ENCODE peak calls at places on chromosome 3, in ten cellular contexts. One of them, this sample, is unnamed.

GRCh38 chr3:195023576-195023975 is 247.4 kb downstream of the XXYLT1 start:
- DNase-seq in activated CD4-positive, alpha-beta T cell treated with anti-CD3 and anti-CD28 coated beads for 4 hours: no peak
- DNase-seq in ELR: no peak
- DNase-seq in HT-29: no peak
- DNase-seq in T-helper 2 cell: no peak
- DNase-seq in LNCaP clone FGC: no peak
- DNase-seq in mucosa of descending colon: no peak
- DNase-seq in activated effector memory CD4-positive, alpha-beta T cell treated with anti-CD3 and anti-CD28 coated beads, Interleukin-2, amount 50 U/mL, for 16 hours: no peak
- DNase-seq in dermis blood vessel endothelial cell: no peak
- DNase-seq in NCI-H2171 treated with DMSO at 0.1 percent for 48 hours: no peak
- DNase-seq in this sample: no peak

GRCh38 chr3:56851966-56852884 is 50.5 kb upstream of the ARHGEF3 start:
- DNase-seq in activated CD4-positive, alpha-beta T cell treated with anti-CD3 and anti-CD28 coated beads for 4 hours: no peak
- DNase-seq in ELR: peak; percentile 7
- DNase-seq in HT-29: no peak
- DNase-seq in T-helper 2 cell: no peak
- DNase-seq in LNCaP clone FGC: no peak
- DNase-seq in mucosa of descending colon: no peak
- DNase-seq in activated effector memory CD4-positive, alpha-beta T cell treated with anti-CD3 and anti-CD28 coated beads, Interleukin-2, amount 50 U/mL, for 16 hours: no peak
- DNase-seq in dermis blood vessel endothelial cell: no peak
- DNase-seq in NCI-H2171 treated with DMSO at 0.1 percent for 48 hours: no peak
- DNase-seq in this sample: peak; percentile 80

GRCh38 chr3:98272126-98272525 is 8.1 kb downstream of the OR5H6 start:
- DNase-seq in activated CD4-positive, alpha-beta T cell treated with anti-CD3 and anti-CD28 coated beads for 4 hours: no peak
- DNase-seq in ELR: no peak
- DNase-seq in HT-29: no peak
- DNase-seq in T-helper 2 cell: no peak
- DNase-seq in LNCaP clone FGC: no peak
- DNase-seq in mucosa of descending colon: no peak
- DNase-seq in activated effector memory CD4-positive, alpha-beta T cell treated with anti-CD3 and anti-CD28 coated beads, Interleukin-2, amount 50 U/mL, for 16 hours: no peak
- DNase-seq in dermis blood vessel endothelial cell: no peak
- DNase-seq in NCI-H2171 treated with DMSO at 0.1 percent for 48 hours: no peak
- DNase-seq in this sample: no peak

GRCh38 chr3:44439499-44440295 is 37.8 kb downstream of the ZNF445 start:
- DNase-seq in activated CD4-positive, alpha-beta T cell treated with anti-CD3 and anti-CD28 coated beads for 4 hours: peak; percentile 42
- DNase-seq in ELR: no peak
- DNase-seq in HT-29: no peak
- DNase-seq in T-helper 2 cell: peak; percentile 77
- DNase-seq in LNCaP clone FGC: no peak
- DNase-seq in mucosa of descending colon: peak; percentile 47
- DNase-seq in activated effector memory CD4-positive, alpha-beta T cell treated with anti-CD3 and anti-CD28 coated beads, Interleukin-2, amount 50 U/mL, for 16 hours: peak; percentile 83
- DNase-seq in dermis blood vessel endothelial cell: peak; percentile 97
- DNase-seq in NCI-H2171 treated with DMSO at 0.1 percent for 48 hours: no peak
- DNase-seq in this sample: peak; percentile 99

GRCh38 chr3:54900954-54901591 is 26.8 kb downstream of the LRTM1 start:
- DNase-seq in activated CD4-positive, alpha-beta T cell treated with anti-CD3 and anti-CD28 coated beads for 4 hours: no peak
- DNase-seq in ELR: no peak
- DNase-seq in HT-29: no peak
- DNase-seq in T-helper 2 cell: no peak
- DNase-seq in LNCaP clone FGC: no peak
- DNase-seq in mucosa of descending colon: no peak
- DNase-seq in activated effector memory CD4-positive, alpha-beta T cell treated with anti-CD3 and anti-CD28 coated beads, Interleukin-2, amount 50 U/mL, for 16 hours: no peak
- DNase-seq in dermis blood vessel endothelial cell: no peak
- DNase-seq in NCI-H2171 treated with DMSO at 0.1 percent for 48 hours: no peak
- DNase-seq in this sample: no peak

GRCh38 chr3:25582242-25582641 is 82.5 kb downstream of the TOP2B start:
- DNase-seq in activated CD4-positive, alpha-beta T cell treated with anti-CD3 and anti-CD28 coated beads for 4 hours: no peak
- DNase-seq in ELR: peak; percentile 96
- DNase-seq in HT-29: no peak
- DNase-seq in T-helper 2 cell: no peak
- DNase-seq in LNCaP clone FGC: no peak
- DNase-seq in mucosa of descending colon: no peak
- DNase-seq in activated effector memory CD4-positive, alpha-beta T cell treated with anti-CD3 and anti-CD28 coated beads, Interleukin-2, amount 50 U/mL, for 16 hours: no peak
- DNase-seq in dermis blood vessel endothelial cell: no peak
- DNase-seq in NCI-H2171 treated with DMSO at 0.1 percent for 48 hours: no peak
- DNase-seq in this sample: peak; percentile 53

GRCh38 chr3:64122476-64122875 is 99.2 kb upstream of the PSMD6 start:
- DNase-seq in activated CD4-positive, alpha-beta T cell treated with anti-CD3 and anti-CD28 coated beads for 4 hours: no peak
- DNase-seq in ELR: no peak
- DNase-seq in HT-29: no peak
- DNase-seq in T-helper 2 cell: no peak
- DNase-seq in LNCaP clone FGC: no peak
- DNase-seq in mucosa of descending colon: no peak
- DNase-seq in activated effector memory CD4-positive, alpha-beta T cell treated with anti-CD3 and anti-CD28 coated beads, Interleukin-2, amount 50 U/mL, for 16 hours: no peak
- DNase-seq in dermis blood vessel endothelial cell: no peak
- DNase-seq in NCI-H2171 treated with DMSO at 0.1 percent for 48 hours: no peak
- DNase-seq in this sample: no peak

GRCh38 chr3:179297971-179298725 is 24.7 kb upstream of the ZNF639 start:
- DNase-seq in activated CD4-positive, alpha-beta T cell treated with anti-CD3 and anti-CD28 coated beads for 4 hours: no peak
- DNase-seq in ELR: no peak
- DNase-seq in HT-29: no peak
- DNase-seq in T-helper 2 cell: no peak
- DNase-seq in LNCaP clone FGC: no peak
- DNase-seq in mucosa of descending colon: no peak
- DNase-seq in activated effector memory CD4-positive, alpha-beta T cell treated with anti-CD3 and anti-CD28 coated beads, Interleukin-2, amount 50 U/mL, for 16 hours: no peak
- DNase-seq in dermis blood vessel endothelial cell: peak; percentile 30
- DNase-seq in NCI-H2171 treated with DMSO at 0.1 percent for 48 hours: peak; percentile 33
- DNase-seq in this sample: no peak

GRCh38 chr3:61381745-61382392 is 130.6 kb upstream of the FHIT start:
- DNase-seq in activated CD4-positive, alpha-beta T cell treated with anti-CD3 and anti-CD28 coated beads for 4 hours: no peak
- DNase-seq in ELR: peak; percentile 48
- DNase-seq in HT-29: peak; percentile 29
- DNase-seq in T-helper 2 cell: no peak
- DNase-seq in LNCaP clone FGC: peak; percentile 21
- DNase-seq in mucosa of descending colon: no peak
- DNase-seq in activated effector memory CD4-positive, alpha-beta T cell treated with anti-CD3 and anti-CD28 coated beads, Interleukin-2, amount 50 U/mL, for 16 hours: no peak
- DNase-seq in dermis blood vessel endothelial cell: peak; percentile 19
- DNase-seq in NCI-H2171 treated with DMSO at 0.1 percent for 48 hours: peak; percentile 34
- DNase-seq in this sample: peak; percentile 26

GRCh38 chr3:101061312-101061711 is 68.1 kb upstream of the ABI3BP start:
- DNase-seq in activated CD4-positive, alpha-beta T cell treated with anti-CD3 and anti-CD28 coated beads for 4 hours: no peak
- DNase-seq in ELR: no peak
- DNase-seq in HT-29: no peak
- DNase-seq in T-helper 2 cell: no peak
- DNase-seq in LNCaP clone FGC: no peak
- DNase-seq in mucosa of descending colon: no peak
- DNase-seq in activated effector memory CD4-positive, alpha-beta T cell treated with anti-CD3 and anti-CD28 coated beads, Interleukin-2, amount 50 U/mL, for 16 hours: no peak
- DNase-seq in dermis blood vessel endothelial cell: no peak
- DNase-seq in NCI-H2171 treated with DMSO at 0.1 percent for 48 hours: no peak
- DNase-seq in this sample: peak; percentile 25

GRCh38 chr3:187696036-187696435 is 6.3 kb downstream of the RTP2 start:
- DNase-seq in activated CD4-positive, alpha-beta T cell treated with anti-CD3 and anti-CD28 coated beads for 4 hours: no peak
- DNase-seq in ELR: peak; percentile 28
- DNase-seq in HT-29: no peak
- DNase-seq in T-helper 2 cell: no peak
- DNase-seq in LNCaP clone FGC: no peak
- DNase-seq in mucosa of descending colon: no peak
- DNase-seq in activated effector memory CD4-positive, alpha-beta T cell treated with anti-CD3 and anti-CD28 coated beads, Interleukin-2, amount 50 U/mL, for 16 hours: no peak
- DNase-seq in dermis blood vessel endothelial cell: no peak
- DNase-seq in NCI-H2171 treated with DMSO at 0.1 percent for 48 hours: no peak
- DNase-seq in this sample: no peak

GRCh38 chr3:101676765-101677435 is at the start of gene ZBTB11:
- DNase-seq in activated CD4-positive, alpha-beta T cell treated with anti-CD3 and anti-CD28 coated beads for 4 hours: peak; percentile 99
- DNase-seq in ELR: peak; percentile 100
- DNase-seq in HT-29: peak; percentile 100
- DNase-seq in T-helper 2 cell: peak; percentile 98
- DNase-seq in LNCaP clone FGC: peak; percentile 100
- DNase-seq in mucosa of descending colon: peak; percentile 100
- DNase-seq in activated effector memory CD4-positive, alpha-beta T cell treated with anti-CD3 and anti-CD28 coated beads, Interleukin-2, amount 50 U/mL, for 16 hours: peak; percentile 100
- DNase-seq in dermis blood vessel endothelial cell: peak; percentile 100
- DNase-seq in NCI-H2171 treated with DMSO at 0.1 percent for 48 hours: no peak
- DNase-seq in this sample: peak; percentile 100

GRCh38 chr3:108153451-108153981 is 62.7 kb upstream of the CD47 start:
- DNase-seq in activated CD4-positive, alpha-beta T cell treated with anti-CD3 and anti-CD28 coated beads for 4 hours: peak; percentile 44
- DNase-seq in ELR: peak; percentile 82
- DNase-seq in HT-29: peak; percentile 84
- DNase-seq in T-helper 2 cell: no peak
- DNase-seq in LNCaP clone FGC: peak; percentile 39
- DNase-seq in mucosa of descending colon: peak; percentile 51
- DNase-seq in activated effector memory CD4-positive, alpha-beta T cell treated with anti-CD3 and anti-CD28 coated beads, Interleukin-2, amount 50 U/mL, for 16 hours: peak; percentile 75
- DNase-seq in dermis blood vessel endothelial cell: peak; percentile 70
- DNase-seq in NCI-H2171 treated with DMSO at 0.1 percent for 48 hours: peak; percentile 22
- DNase-seq in this sample: peak; percentile 81

GRCh38 chr3:124824286-124824915 is 62.8 kb downstream of the ITGB5 start:
- DNase-seq in activated CD4-positive, alpha-beta T cell treated with anti-CD3 and anti-CD28 coated beads for 4 hours: no peak
- DNase-seq in ELR: peak; percentile 85
- DNase-seq in HT-29: peak; percentile 39
- DNase-seq in T-helper 2 cell: no peak
- DNase-seq in LNCaP clone FGC: no peak
- DNase-seq in mucosa of descending colon: no peak
- DNase-seq in activated effector memory CD4-positive, alpha-beta T cell treated with anti-CD3 and anti-CD28 coated beads, Interleukin-2, amount 50 U/mL, for 16 hours: no peak
- DNase-seq in dermis blood vessel endothelial cell: no peak
- DNase-seq in NCI-H2171 treated with DMSO at 0.1 percent for 48 hours: no peak
- DNase-seq in this sample: no peak

GRCh38 chr3:12782172-12782815 is 14.2 kb upstream of the CAND2 start:
- DNase-seq in activated CD4-positive, alpha-beta T cell treated with anti-CD3 and anti-CD28 coated beads for 4 hours: no peak
- DNase-seq in ELR: no peak
- DNase-seq in HT-29: no peak
- DNase-seq in T-helper 2 cell: no peak
- DNase-seq in LNCaP clone FGC: peak; percentile 70
- DNase-seq in mucosa of descending colon: no peak
- DNase-seq in activated effector memory CD4-positive, alpha-beta T cell treated with anti-CD3 and anti-CD28 coated beads, Interleukin-2, amount 50 U/mL, for 16 hours: no peak
- DNase-seq in dermis blood vessel endothelial cell: no peak
- DNase-seq in NCI-H2171 treated with DMSO at 0.1 percent for 48 hours: no peak
- DNase-seq in this sample: peak; percentile 31

GRCh38 chr3:127694467-127695215 is 21.9 kb downstream of the ABTB1 start:
- DNase-seq in activated CD4-positive, alpha-beta T cell treated with anti-CD3 and anti-CD28 coated beads for 4 hours: peak; percentile 38
- DNase-seq in ELR: peak; percentile 52
- DNase-seq in HT-29: peak; percentile 88
- DNase-seq in T-helper 2 cell: no peak
- DNase-seq in LNCaP clone FGC: peak; percentile 89
- DNase-seq in mucosa of descending colon: peak; percentile 73
- DNase-seq in activated effector memory CD4-positive, alpha-beta T cell treated with anti-CD3 and anti-CD28 coated beads, Interleukin-2, amount 50 U/mL, for 16 hours: peak; percentile 77
- DNase-seq in dermis blood vessel endothelial cell: peak; percentile 58
- DNase-seq in NCI-H2171 treated with DMSO at 0.1 percent for 48 hours: peak; percentile 52
- DNase-seq in this sample: no peak

GRCh38 chr3:124230928-124231456 is 239.1 kb upstream of the ROPN1 start:
- DNase-seq in activated CD4-positive, alpha-beta T cell treated with anti-CD3 and anti-CD28 coated beads for 4 hours: no peak
- DNase-seq in ELR: no peak
- DNase-seq in HT-29: no peak
- DNase-seq in T-helper 2 cell: no peak
- DNase-seq in LNCaP clone FGC: no peak
- DNase-seq in mucosa of descending colon: no peak
- DNase-seq in activated effector memory CD4-positive, alpha-beta T cell treated with anti-CD3 and anti-CD28 coated beads, Interleukin-2, amount 50 U/mL, for 16 hours: no peak
- DNase-seq in dermis blood vessel endothelial cell: no peak
- DNase-seq in NCI-H2171 treated with DMSO at 0.1 percent for 48 hours: no peak
- DNase-seq in this sample: no peak

GRCh38 chr3:114112696-114113095 is 56.2 kb downstream of the QTRT2 start:
- DNase-seq in activated CD4-positive, alpha-beta T cell treated with anti-CD3 and anti-CD28 coated beads for 4 hours: no peak
- DNase-seq in ELR: peak; percentile 47
- DNase-seq in HT-29: no peak
- DNase-seq in T-helper 2 cell: no peak
- DNase-seq in LNCaP clone FGC: no peak
- DNase-seq in mucosa of descending colon: no peak
- DNase-seq in activated effector memory CD4-positive, alpha-beta T cell treated with anti-CD3 and anti-CD28 coated beads, Interleukin-2, amount 50 U/mL, for 16 hours: no peak
- DNase-seq in dermis blood vessel endothelial cell: peak; percentile 31
- DNase-seq in NCI-H2171 treated with DMSO at 0.1 percent for 48 hours: no peak
- DNase-seq in this sample: peak; percentile 41

GRCh38 chr3:194320100-194320499 is 31.0 kb downstream of the CPN2 start:
- DNase-seq in activated CD4-positive, alpha-beta T cell treated with anti-CD3 and anti-CD28 coated beads for 4 hours: no peak
- DNase-seq in ELR: no peak
- DNase-seq in HT-29: no peak
- DNase-seq in T-helper 2 cell: no peak
- DNase-seq in LNCaP clone FGC: no peak
- DNase-seq in mucosa of descending colon: no peak
- DNase-seq in activated effector memory CD4-positive, alpha-beta T cell treated with anti-CD3 and anti-CD28 coated beads, Interleukin-2, amount 50 U/mL, for 16 hours: no peak
- DNase-seq in dermis blood vessel endothelial cell: no peak
- DNase-seq in NCI-H2171 treated with DMSO at 0.1 percent for 48 hours: no peak
- DNase-seq in this sample: no peak

GRCh38 chr3:99856437-99857220 is 39.0 kb downstream of the CMSS1 start:
- DNase-seq in activated CD4-positive, alpha-beta T cell treated with anti-CD3 and anti-CD28 coated beads for 4 hours: no peak
- DNase-seq in ELR: peak; percentile 35
- DNase-seq in HT-29: no peak
- DNase-seq in T-helper 2 cell: no peak
- DNase-seq in LNCaP clone FGC: no peak
- DNase-seq in mucosa of descending colon: no peak
- DNase-seq in activated effector memory CD4-positive, alpha-beta T cell treated with anti-CD3 and anti-CD28 coated beads, Interleukin-2, amount 50 U/mL, for 16 hours: no peak
- DNase-seq in dermis blood vessel endothelial cell: peak; percentile 6
- DNase-seq in NCI-H2171 treated with DMSO at 0.1 percent for 48 hours: no peak
- DNase-seq in this sample: no peak

GRCh38 chr3:54278960-54279359 is 156.6 kb downstream of the CACNA2D3 start:
- DNase-seq in activated CD4-positive, alpha-beta T cell treated with anti-CD3 and anti-CD28 coated beads for 4 hours: no peak
- DNase-seq in ELR: no peak
- DNase-seq in HT-29: peak; percentile 4
- DNase-seq in T-helper 2 cell: no peak
- DNase-seq in LNCaP clone FGC: no peak
- DNase-seq in mucosa of descending colon: no peak
- DNase-seq in activated effector memory CD4-positive, alpha-beta T cell treated with anti-CD3 and anti-CD28 coated beads, Interleukin-2, amount 50 U/mL, for 16 hours: no peak
- DNase-seq in dermis blood vessel endothelial cell: no peak
- DNase-seq in NCI-H2171 treated with DMSO at 0.1 percent for 48 hours: no peak
- DNase-seq in this sample: no peak

GRCh38 chr3:52436500-52437106 is 8.3 kb downstream of the SEMA3G start:
- DNase-seq in activated CD4-positive, alpha-beta T cell treated with anti-CD3 and anti-CD28 coated beads for 4 hours: no peak
- DNase-seq in ELR: no peak
- DNase-seq in HT-29: no peak
- DNase-seq in T-helper 2 cell: no peak
- DNase-seq in LNCaP clone FGC: no peak
- DNase-seq in mucosa of descending colon: no peak
- DNase-seq in activated effector memory CD4-positive, alpha-beta T cell treated with anti-CD3 and anti-CD28 coated beads, Interleukin-2, amount 50 U/mL, for 16 hours: peak; percentile 59
- DNase-seq in dermis blood vessel endothelial cell: peak; percentile 28
- DNase-seq in NCI-H2171 treated with DMSO at 0.1 percent for 48 hours: no peak
- DNase-seq in this sample: no peak

GRCh38 chr3:79414035-79414434 is 353.8 kb downstream of the ROBO1 start:
- DNase-seq in activated CD4-positive, alpha-beta T cell treated with anti-CD3 and anti-CD28 coated beads for 4 hours: no peak
- DNase-seq in ELR: no peak
- DNase-seq in HT-29: no peak
- DNase-seq in T-helper 2 cell: no peak
- DNase-seq in LNCaP clone FGC: no peak
- DNase-seq in mucosa of descending colon: no peak
- DNase-seq in activated effector memory CD4-positive, alpha-beta T cell treated with anti-CD3 and anti-CD28 coated beads, Interleukin-2, amount 50 U/mL, for 16 hours: no peak
- DNase-seq in dermis blood vessel endothelial cell: no peak
- DNase-seq in NCI-H2171 treated with DMSO at 0.1 percent for 48 hours: no peak
- DNase-seq in this sample: no peak

GRCh38 chr3:117611242-117611641 is 901.7 kb downstream of the TUSC7 start:
- DNase-seq in activated CD4-positive, alpha-beta T cell treated with anti-CD3 and anti-CD28 coated beads for 4 hours: no peak
- DNase-seq in ELR: no peak
- DNase-seq in HT-29: no peak
- DNase-seq in T-helper 2 cell: no peak
- DNase-seq in LNCaP clone FGC: no peak
- DNase-seq in mucosa of descending colon: no peak
- DNase-seq in activated effector memory CD4-positive, alpha-beta T cell treated with anti-CD3 and anti-CD28 coated beads, Interleukin-2, amount 50 U/mL, for 16 hours: no peak
- DNase-seq in dermis blood vessel endothelial cell: no peak
- DNase-seq in NCI-H2171 treated with DMSO at 0.1 percent for 48 hours: no peak
- DNase-seq in this sample: no peak

GRCh38 chr3:180036092-180036677 is 552 bp downstream of the PEX5L start:
- DNase-seq in activated CD4-positive, alpha-beta T cell treated with anti-CD3 and anti-CD28 coated beads for 4 hours: no peak
- DNase-seq in ELR: no peak
- DNase-seq in HT-29: no peak
- DNase-seq in T-helper 2 cell: no peak
- DNase-seq in LNCaP clone FGC: no peak
- DNase-seq in mucosa of descending colon: no peak
- DNase-seq in activated effector memory CD4-positive, alpha-beta T cell treated with anti-CD3 and anti-CD28 coated beads, Interleukin-2, amount 50 U/mL, for 16 hours: no peak
- DNase-seq in dermis blood vessel endothelial cell: no peak
- DNase-seq in NCI-H2171 treated with DMSO at 0.1 percent for 48 hours: peak; percentile 54
- DNase-seq in this sample: no peak

GRCh38 chr3:178706411-178706810 is 170.2 kb downstream of the KCNMB2 start:
- DNase-seq in activated CD4-positive, alpha-beta T cell treated with anti-CD3 and anti-CD28 coated beads for 4 hours: no peak
- DNase-seq in ELR: no peak
- DNase-seq in HT-29: no peak
- DNase-seq in T-helper 2 cell: no peak
- DNase-seq in LNCaP clone FGC: no peak
- DNase-seq in mucosa of descending colon: no peak
- DNase-seq in activated effector memory CD4-positive, alpha-beta T cell treated with anti-CD3 and anti-CD28 coated beads, Interleukin-2, amount 50 U/mL, for 16 hours: no peak
- DNase-seq in dermis blood vessel endothelial cell: no peak
- DNase-seq in NCI-H2171 treated with DMSO at 0.1 percent for 48 hours: peak; percentile 70
- DNase-seq in this sample: no peak

GRCh38 chr3:197428117-197428761 is 127.5 kb downstream of the BDH1 start:
- DNase-seq in activated CD4-positive, alpha-beta T cell treated with anti-CD3 and anti-CD28 coated beads for 4 hours: peak; percentile 38
- DNase-seq in ELR: peak; percentile 77
- DNase-seq in HT-29: peak; percentile 14
- DNase-seq in T-helper 2 cell: no peak
- DNase-seq in LNCaP clone FGC: no peak
- DNase-seq in mucosa of descending colon: peak; percentile 81
- DNase-seq in activated effector memory CD4-positive, alpha-beta T cell treated with anti-CD3 and anti-CD28 coated beads, Interleukin-2, amount 50 U/mL, for 16 hours: peak; percentile 74
- DNase-seq in dermis blood vessel endothelial cell: peak; percentile 31
- DNase-seq in NCI-H2171 treated with DMSO at 0.1 percent for 48 hours: no peak
- DNase-seq in this sample: peak; percentile 52

GRCh38 chr3:98681486-98681885 is 81.7 kb upstream of the ST3GAL6 start:
- DNase-seq in activated CD4-positive, alpha-beta T cell treated with anti-CD3 and anti-CD28 coated beads for 4 hours: no peak
- DNase-seq in ELR: no peak
- DNase-seq in HT-29: peak; percentile 21
- DNase-seq in T-helper 2 cell: no peak
- DNase-seq in LNCaP clone FGC: no peak
- DNase-seq in mucosa of descending colon: no peak
- DNase-seq in activated effector memory CD4-positive, alpha-beta T cell treated with anti-CD3 and anti-CD28 coated beads, Interleukin-2, amount 50 U/mL, for 16 hours: no peak
- DNase-seq in dermis blood vessel endothelial cell: no peak
- DNase-seq in NCI-H2171 treated with DMSO at 0.1 percent for 48 hours: no peak
- DNase-seq in this sample: no peak

This sample was measured in cardiac muscle cell.